ENCODE peak calls at places on chromosome 21, in seven cellular contexts. V is stimulated activated CD4-positive, alpha-beta T cell treated with anti-CD3 and anti-CD28 coated beads, Interleukin-4, amount 100 ng/mL, for 1 hour; O is T-cell; U is WTC11; T is adipocyte; P is SK-N-MC; Q is astrocyte. M is an unnamed sample.

GRCh38 chr21:29189358-29189757 is 58.9 kb downstream of the MAP3K7CL start:
- DNase-seq in V (no peak), O (no peak), U (no peak), T (no peak), P (no peak), Q (no peak), M (no peak)

GRCh38 chr21:38861989-38862683 is 56.4 kb downstream of the ETS2 start:
- DNase-seq in V (no peak), O (no peak), U (no peak), T (no peak), P (no peak), Q (no peak), M (no peak)

GRCh38 chr21:34511787-34512451 is at the start of gene KCNE1:
- DNase-seq in V (no peak), O (peak), U (no peak), T (peak), P (no peak), Q (no peak), M (no peak)

GRCh38 chr21:30629173-30629572 is 5.8 kb upstream of the KRTAP20-2 start:
- DNase-seq in V (no peak), O (no peak), U (no peak), T (no peak), P (no peak), Q (no peak), M (no peak)

GRCh38 chr21:41825216-41825615 is 53.9 kb downstream of the PRDM15 start:
- DNase-seq in V (no peak), O (no peak), U (no peak), T (no peak), P (no peak), Q (no peak), M (no peak)

GRCh38 chr21:16773206-16773605 is 739.6 kb upstream of the CXADR start:
- DNase-seq in V (no peak), O (no peak), U (no peak), T (peak), P (no peak), Q (peak), M (no peak)

GRCh38 chr21:33428669-33429068 is 25.5 kb downstream of the IFNGR2 start:
- DNase-seq in V (no peak), O (no peak), U (no peak), T (peak), P (no peak), Q (no peak), M (no peak)

GRCh38 chr21:45870421-45870820 is 111.1 kb upstream of the COL6A1 start:
- DNase-seq in V (no peak), O (no peak), U (no peak), T (no peak), P (no peak), Q (no peak), M (no peak)

GRCh38 chr21:17585875-17586450 is 26.7 kb downstream of the BTG3 start:
- DNase-seq in V (no peak), O (no peak), U (no peak), T (peak), P (peak), Q (peak), M (peak)

GRCh38 chr21:17797967-17798366 is 21.2 kb downstream of the C21orf91 start:
- DNase-seq in V (no peak), O (no peak), U (no peak), T (no peak), P (no peak), Q (no peak), M (no peak)

GRCh38 chr21:33783173-33783572 is 132.4 kb downstream of the ATP5PO start:
- DNase-seq in V (no peak), O (no peak), U (no peak), T (no peak), P (no peak), Q (no peak), M (no peak)

GRCh38 chr21:35050348-35051286 is 1.5 kb upstream of the RUNX1 start:
- DNase-seq in V (no peak), O (no peak), U (no peak), T (no peak), P (no peak), Q (peak), M (no peak)

GRCh38 chr21:42117229-42118048 is 46.3 kb downstream of the UMODL1 start:
- DNase-seq in V (peak), O (peak), U (peak), T (peak), P (peak), Q (peak), M (peak)

GRCh38 chr21:28827422-28827821 is 165.3 kb downstream of the LTN1 start:
- DNase-seq in V (no peak), O (no peak), U (no peak), T (peak), P (no peak), Q (no peak), M (no peak)

GRCh38 chr21:17536381-17536780 is 23.5 kb downstream of the CXADR start:
- DNase-seq in V (no peak), O (no peak), U (no peak), T (no peak), P (no peak), Q (no peak), M (no peak)

GRCh38 chr21:17416139-17416538 is 96.7 kb upstream of the CXADR start:
- DNase-seq in V (no peak), O (no peak), U (no peak), T (peak), P (no peak), Q (peak), M (no peak)

GRCh38 chr21:41808094-41808493 is 41.2 kb upstream of the RIPK4 start:
- DNase-seq in V (no peak), O (no peak), U (no peak), T (no peak), P (no peak), Q (no peak), M (no peak)

GRCh38 chr21:20997633-20998455 is at the start of gene NCAM2:
- DNase-seq in V (peak), O (peak), U (peak), T (peak), P (no peak), Q (peak), M (peak)

GRCh38 chr21:39003982-39004775 is 179.1 kb downstream of the PSMG1 start:
- DNase-seq in V (no peak), O (no peak), U (no peak), T (no peak), P (no peak), Q (peak), M (no peak)

GRCh38 chr21:33972539-33972938 is 56.9 kb upstream of the ATP5PO start:
- DNase-seq in V (no peak), O (no peak), U (no peak), T (no peak), P (no peak), Q (no peak), M (no peak)

GRCh38 chr21:29018540-29018939 is 609 bp downstream of the RWDD2B start:
- DNase-seq in V (no peak), O (no peak), U (no peak), T (peak), P (no peak), Q (peak), M (no peak)

GRCh38 chr21:33230518-33231324 is 983 bp downstream of the IFNAR2 start:
- DNase-seq in V (peak), O (no peak), U (peak), T (peak), P (no peak), Q (peak), M (peak)

GRCh38 chr21:42376338-42376982 is 10.1 kb upstream of the TFF1 start:
- DNase-seq in V (no peak), O (no peak), U (peak), T (no peak), P (no peak), Q (no peak), M (no peak)

GRCh38 chr21:29326914-29327554 is 28.3 kb downstream of the BACH1 start:
- DNase-seq in V (no peak), O (no peak), U (no peak), T (no peak), P (no peak), Q (no peak), M (no peak)

GRCh38 chr21:45545691-45546531 is 3.7 kb upstream of the SLC19A1 start:
- DNase-seq in V (no peak), O (no peak), U (no peak), T (no peak), P (no peak), Q (no peak), M (no peak)

GRCh38 chr21:42189860-42190491 is 29.0 kb upstream of the ABCG1 start:
- DNase-seq in V (no peak), O (peak), U (no peak), T (no peak), P (no peak), Q (no peak), M (no peak)

GRCh38 chr21:44699502-44700001 is 2.6 kb downstream of the KRTAP10-12 start:
- DNase-seq in V (no peak), O (no peak), U (no peak), T (no peak), P (no peak), Q (no peak), M (no peak)

GRCh38 chr21:40844935-40845334 is 2.0 kb downstream of the DSCAM start:
- DNase-seq in V (no peak), O (no peak), U (no peak), T (no peak), P (no peak), Q (no peak), M (no peak)

GRCh38 chr21:18646114-18646513 is 242.5 kb upstream of the TMPRSS15 start:
- DNase-seq in V (no peak), O (no peak), U (no peak), T (no peak), P (no peak), Q (no peak), M (no peak)